ENCODE peak calls at places on chromosomes 1 and 21, in four cellular contexts. Y is heart left ventricle, H is mucosa of descending colon, Z is HL-60. Q is an unnamed sample.

GRCh38 chr1:222023025-222023424 is 281.1 kb upstream of the DUSP10 start:
- DNase-seq in H (no peak), Y (no peak), Z (no peak), Q (no peak)

GRCh38 chr1:244231193-244231571 is 180.1 kb downstream of the ZBTB18 start:
- DNase-seq in Y (no peak), Z (no peak), H (no peak), Q (no peak)

GRCh38 chr1:156811171-156811570 is 5.5 kb downstream of the SH2D2A start:
- DNase-seq in Y (no peak), H (no peak), Z (no peak), Q (no peak)

GRCh38 chr1:178126790-178127189 is 32.9 kb downstream of the RASAL2 start:
- DNase-seq in H (no peak), Y (no peak), Z (no peak), Q (no peak)

GRCh38 chr1:170461762-170462384 is 70.1 kb upstream of the GORAB start:
- DNase-seq in Y (no peak), H (no peak), Z (no peak), Q (no peak)

GRCh38 chr1:62601412-62601971 is 4.2 kb downstream of the ANGPTL3 start:
- DNase-seq in Z (no peak), Y (no peak), H (no peak), Q (no peak)

GRCh38 chr1:1894354-1895049 is 3.6 kb upstream of the GNB1 start:
- DNase-seq in H (peak), Y (peak), Z (no peak), Q (peak)

GRCh38 chr1:243434594-243434993 is 178.8 kb downstream of the SDCCAG8 start:
- DNase-seq in Y (no peak), Z (no peak), H (no peak), Q (no peak)

GRCh38 chr1:219427989-219428388 is 184.9 kb downstream of the ZC3H11B start:
- DNase-seq in Y (no peak), Z (no peak), H (no peak), Q (no peak)

GRCh38 chr1:219883400-219884332 is 44.7 kb downstream of the SLC30A10 start:
- DNase-seq in Y (no peak), H (no peak), Z (no peak), Q (no peak)

GRCh38 chr1:54290443-54291184 is 90.6 kb downstream of the MRPL37 start:
- DNase-seq in Z (no peak), H (peak), Y (no peak), Q (peak)

GRCh38 chr21:45228171-45228641 is 59.5 kb downstream of the POFUT2 start:
- DNase-seq in Y (no peak), H (no peak), Z (no peak), Q (no peak)

GRCh38 chr1:215458084-215458483 is 109.0 kb upstream of the KCTD3 start:
- DNase-seq in Y (no peak), H (no peak), Z (no peak), Q (no peak)

GRCh38 chr1:221994274-221994698 is 252.4 kb upstream of the DUSP10 start:
- DNase-seq in Y (no peak), H (no peak), Z (no peak), Q (no peak)

GRCh38 chr1:202571719-202572339 is 138.4 kb downstream of the SYT2 start:
- DNase-seq in Y (no peak), Z (no peak), H (no peak), Q (no peak)

GRCh38 chr1:109501644-109502367 is 7.7 kb downstream of the AMIGO1 start:
- DNase-seq in Z (no peak), Y (no peak), H (no peak), Q (no peak)

GRCh38 chr1:24957808-24958752 is 28.0 kb upstream of the RUNX3 start:
- DNase-seq in Y (no peak), Z (no peak), H (no peak), Q (no peak)

GRCh38 chr1:163107655-163108054 is 38.5 kb downstream of the RGS4 start:
- DNase-seq in H (no peak), Z (no peak), Y (no peak), Q (no peak)

GRCh38 chr1:53123462-53124129 is 18.8 kb downstream of the SLC1A7 start:
- DNase-seq in Y (peak), H (peak), Z (no peak), Q (no peak)

GRCh38 chr1:6097824-6098223 is 52.1 kb downstream of the KCNAB2 start:
- DNase-seq in Y (peak), Z (no peak), H (peak), Q (no peak)

GRCh38 chr1:31401241-31401640 is 11.8 kb upstream of the SERINC2 start:
- DNase-seq in Y (no peak), Z (no peak), H (no peak), Q (no peak)

GRCh38 chr1:101314244-101314643 is 77.4 kb downstream of the S1PR1 start:
- DNase-seq in Y (no peak), H (no peak), Z (no peak), Q (no peak)

GRCh38 chr1:181483561-181484291 is 409 bp downstream of the CACNA1E start:
- DNase-seq in H (no peak), Z (no peak), Y (no peak), Q (no peak)

GRCh38 chr1:2528016-2528415 is 1.6 kb upstream of the PANK4 start:
- DNase-seq in Y (peak), Z (no peak), H (no peak), Q (peak)

GRCh38 chr21:39647476-39647875 is 34.7 kb downstream of the B3GALT5 start:
- DNase-seq in Y (no peak), H (no peak), Z (no peak), Q (no peak)

GRCh38 chr1:161480381-161481035 is 24.7 kb upstream of the FCGR2A start:
- DNase-seq in Y (no peak), H (no peak), Z (no peak), Q (no peak)

GRCh38 chr1:86757272-86757984 is 53.1 kb downstream of the SH3GLB1 start:
- DNase-seq in H (peak), Y (no peak), Z (no peak), Q (no peak)

GRCh38 chr1:6143392-6143791 is 36.7 kb downstream of the CHD5 start:
- DNase-seq in Z (no peak), H (no peak), Y (no peak), Q (no peak)

GRCh38 chr1:153526132-153526543 is 9.7 kb downstream of the S100A6 start:
- DNase-seq in Z (no peak), Y (no peak), H (no peak), Q (no peak)

GRCh38 chr1:160046494-160047115 is 14.8 kb upstream of the PIGM start:
- DNase-seq in Z (no peak), Y (peak), H (peak), Q (peak)
- H3K4me3 ChIP-seq in Z (peak), Y (no peak), H (no peak), Q (no peak)

GRCh38 chr1:23555225-23555801 is 4.0 kb downstream of the ID3 start:
- DNase-seq in Y (no peak), H (no peak), Z (no peak), Q (no peak)
- H3K4me3 ChIP-seq in Y (peak), H (no peak), Z (peak), Q (peak)

GRCh38 chr1:169106921-169107672 is 607 bp downstream of the ATP1B1 start:
- DNase-seq in H (no peak), Y (peak), Z (no peak), Q (no peak)

GRCh38 chr1:169105434-169106094 is 926 bp upstream of the ATP1B1 start:
- DNase-seq in H (peak), Y (peak), Z (peak), Q (peak)

GRCh38 chr1:169106095-169106920 is at the start of gene ATP1B1:
- DNase-seq in Y (peak), H (peak), Z (peak), Q (peak)

GRCh38 chr1:169103443-169103842 is 3.0 kb upstream of the ATP1B1 start:
- DNase-seq in Z (no peak), H (peak), Y (no peak), Q (peak)

DNA sequence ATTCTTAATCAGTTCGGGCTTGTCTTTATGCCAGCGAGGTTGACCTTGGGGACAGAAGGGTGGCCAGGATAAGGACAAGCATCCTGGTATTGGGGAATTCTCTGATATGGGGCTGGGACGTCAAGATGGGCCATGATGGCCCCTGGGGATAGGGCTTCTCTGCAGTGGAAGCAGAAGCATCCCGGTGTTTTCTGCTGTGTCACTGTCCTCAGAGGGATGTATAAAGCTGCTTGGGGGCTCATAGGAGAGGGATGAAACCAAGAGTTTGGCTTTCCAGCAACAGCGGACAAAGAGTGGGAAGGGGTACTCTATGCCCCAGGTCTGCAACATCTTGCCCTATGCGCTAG is 1.4 kb upstream of the ATP1B1 start:
- DNase-seq in Z (no peak), H (no peak), Y (no peak), Q (no peak)
- H3K4me3 ChIP-seq in Z (no peak), H (no peak), Y (peak), Q (peak)

DNA sequence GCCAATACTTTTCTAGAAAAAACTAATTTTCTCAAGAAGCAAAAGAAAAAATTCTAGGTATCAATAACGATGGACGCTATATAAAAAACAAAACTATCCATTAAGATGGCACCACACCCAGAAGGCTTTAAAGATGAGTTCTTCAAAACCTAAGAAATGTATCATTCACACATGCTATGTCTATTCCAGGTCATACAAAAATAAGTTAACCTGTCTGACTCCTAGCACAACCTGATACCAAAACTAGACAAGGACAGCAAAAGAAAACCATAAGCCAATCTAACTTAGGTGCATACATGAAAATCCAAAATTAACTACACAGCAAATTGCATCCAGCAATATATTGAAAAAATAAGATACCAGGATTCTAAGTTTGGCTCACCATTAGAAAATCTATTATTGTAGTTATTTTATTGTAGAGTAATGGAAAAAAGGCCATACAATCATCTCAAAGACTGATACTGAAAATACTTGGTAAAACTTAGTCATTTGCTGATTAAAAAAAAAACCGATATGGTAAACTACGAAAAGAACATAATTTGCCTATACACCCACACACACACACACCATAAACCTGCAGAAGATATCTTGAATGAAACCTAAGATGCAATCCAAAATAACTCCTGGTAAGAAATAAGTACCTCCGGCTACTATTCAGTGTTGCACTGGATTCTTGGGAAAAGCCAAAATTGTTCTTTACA is 55.0 kb downstream of the TRAF5 start:
- DNase-seq in Y (no peak), H (no peak), Z (no peak), Q (no peak)
- H3K4me3 ChIP-seq in Y (peak), H (no peak), Z (no peak), Q (peak)

GRCh38 chr1:217136895-217137205 is 413.6 kb upstream of the ESRRG start:
- DNase-seq in Y (no peak), H (no peak), Z (no peak), Q (no peak)

GRCh38 chr1:217135987-217136894 is 413.0 kb upstream of the ESRRG start:
- DNase-seq in H (no peak), Y (no peak), Z (no peak), Q (no peak)

GRCh38 chr1:217135569-217135915 is 412.3 kb upstream of the ESRRG start:
- DNase-seq in Y (no peak), Z (no peak), H (no peak), Q (no peak)

GRCh38 chr1:217133958-217134856 is 411.0 kb upstream of the ESRRG start:
- DNase-seq in Z (no peak), Y (no peak), H (no peak), Q (no peak)

DNA sequence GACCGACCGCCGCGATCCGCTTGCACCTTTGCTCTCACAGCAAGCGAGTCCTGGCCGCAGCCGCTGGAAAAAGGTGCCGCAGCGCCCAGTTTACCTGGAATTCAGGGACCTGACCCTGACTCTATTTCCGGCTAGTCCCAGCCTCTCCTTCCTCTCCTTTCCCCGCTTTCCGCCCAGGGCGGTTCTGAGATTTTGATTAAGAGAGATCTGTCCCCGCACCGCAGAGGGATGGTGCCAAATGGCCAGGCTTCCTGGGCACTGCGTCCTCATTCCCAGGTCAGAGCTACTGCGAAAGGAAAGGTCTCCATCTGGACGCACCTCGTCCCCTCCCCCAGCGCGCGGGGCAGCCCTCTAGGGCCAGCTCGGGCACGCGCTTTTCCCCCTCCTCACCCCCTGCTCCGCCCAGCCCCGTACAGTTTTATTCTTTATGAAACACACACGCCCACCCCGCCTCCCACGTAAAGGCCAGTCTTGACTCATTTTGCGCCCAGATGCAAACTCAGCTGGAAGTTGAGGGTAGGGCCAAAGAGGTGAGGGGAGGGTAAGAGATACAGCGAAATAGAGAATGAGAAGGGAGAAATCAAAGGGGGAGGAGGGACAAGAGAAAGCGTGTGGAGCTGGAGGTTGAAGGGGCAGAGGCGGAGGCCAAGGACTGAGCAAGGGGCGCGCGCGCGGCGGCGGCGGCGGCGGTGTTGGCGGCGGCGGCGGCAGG is 411.8 kb upstream of the ESRRG start:
- DNase-seq in H (no peak), Y (no peak), Z (no peak), Q (no peak)
- H3K4me3 ChIP-seq in H (no peak), Y (peak), Z (no peak), Q (peak)

DNA sequence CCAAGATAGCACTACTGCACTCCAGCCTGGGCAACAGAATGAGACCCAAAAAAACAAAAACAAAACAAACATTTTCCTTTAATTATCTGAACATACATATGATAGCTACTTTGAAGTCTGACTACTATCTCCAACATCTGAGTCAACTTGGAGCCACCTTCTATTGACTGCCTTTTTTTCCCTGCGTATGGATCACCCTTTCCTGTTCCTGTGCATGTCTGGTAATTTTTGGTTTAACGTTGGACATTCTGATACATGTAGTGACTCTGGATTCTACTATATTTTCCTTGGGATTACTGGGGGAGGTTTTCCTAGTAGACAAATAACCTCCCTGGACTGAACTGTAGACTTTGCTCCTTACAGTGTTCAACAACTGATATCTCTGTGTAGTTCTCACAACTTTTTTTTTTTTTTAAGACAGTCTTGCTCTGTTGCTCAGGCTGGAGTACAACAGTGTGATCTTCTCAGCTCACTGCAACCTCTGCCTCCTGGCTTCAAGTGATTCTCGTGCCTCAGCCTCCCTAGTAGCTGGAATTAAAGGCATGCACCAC is 70.3 kb downstream of the KIAA0319L start:
- DNase-seq in H (no peak), Z (no peak), Y (no peak), Q (no peak)
- H3K4me3 ChIP-seq in H (no peak), Z (no peak), Y (no peak), Q (no peak)

DNA sequence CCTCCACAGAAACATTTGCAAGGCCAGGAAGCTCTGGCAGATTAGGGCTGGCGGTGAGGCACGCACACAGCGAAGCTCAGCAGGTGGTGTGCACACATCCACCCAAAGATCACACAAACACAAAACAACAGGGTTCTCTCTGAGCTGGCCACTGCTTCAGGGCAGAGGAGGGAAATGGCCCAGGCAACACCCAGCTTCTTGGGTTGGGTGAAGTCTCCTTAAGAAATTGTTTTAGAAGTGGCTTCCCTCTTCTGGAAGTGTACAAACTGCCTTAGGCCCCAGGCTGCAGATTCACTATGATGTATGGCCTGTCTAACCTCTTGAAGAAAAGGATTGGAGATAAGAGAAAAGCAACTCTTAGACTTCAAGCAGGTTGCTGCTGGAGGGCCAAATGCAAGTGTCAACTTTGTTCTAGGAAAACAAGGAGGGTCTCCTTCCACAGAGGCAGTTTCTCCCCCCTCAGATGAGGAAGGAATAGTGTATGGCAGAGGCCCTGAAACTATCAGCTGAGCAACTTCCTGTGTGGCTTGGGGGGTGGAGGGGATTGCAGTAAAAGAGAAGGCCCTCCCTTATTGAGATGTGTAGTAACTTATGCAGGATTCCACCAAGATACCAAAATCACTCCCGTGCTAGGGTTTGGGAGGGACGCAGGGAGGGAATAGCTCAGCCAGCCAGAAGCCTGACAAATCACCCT is 2.1 kb downstream of the RCSD1 start:
- DNase-seq in H (no peak), Z (peak), Y (peak), Q (no peak)
- H3K4me3 ChIP-seq in H (no peak), Z (peak), Y (peak), Q (peak)

GRCh38 chr1:118487932-118488331 is 302.9 kb upstream of the SPAG17 start:
- DNase-seq in H (no peak), Z (no peak), Y (no peak), Q (no peak)
- H3K4me3 ChIP-seq in H (no peak), Z (no peak), Y (no peak), Q (no peak)

GRCh38 chr21:33211305-33211704 is 18.4 kb upstream of the IFNAR2 start:
- DNase-seq in Z (no peak), H (no peak), Y (no peak), Q (no peak)

GRCh38 chr21:33205476-33205875 is 24.3 kb upstream of the IFNAR2 start:
- DNase-seq in H (no peak), Z (peak), Y (no peak), Q (no peak)

GRCh38 chr21:33206771-33207290 is 22.9 kb upstream of the IFNAR2 start:
- DNase-seq in Y (no peak), Z (peak), H (no peak), Q (no peak)

GRCh38 chr21:33208534-33208933 is 21.2 kb upstream of the IFNAR2 start:
- DNase-seq in H (no peak), Z (no peak), Y (no peak), Q (no peak)

DNA sequence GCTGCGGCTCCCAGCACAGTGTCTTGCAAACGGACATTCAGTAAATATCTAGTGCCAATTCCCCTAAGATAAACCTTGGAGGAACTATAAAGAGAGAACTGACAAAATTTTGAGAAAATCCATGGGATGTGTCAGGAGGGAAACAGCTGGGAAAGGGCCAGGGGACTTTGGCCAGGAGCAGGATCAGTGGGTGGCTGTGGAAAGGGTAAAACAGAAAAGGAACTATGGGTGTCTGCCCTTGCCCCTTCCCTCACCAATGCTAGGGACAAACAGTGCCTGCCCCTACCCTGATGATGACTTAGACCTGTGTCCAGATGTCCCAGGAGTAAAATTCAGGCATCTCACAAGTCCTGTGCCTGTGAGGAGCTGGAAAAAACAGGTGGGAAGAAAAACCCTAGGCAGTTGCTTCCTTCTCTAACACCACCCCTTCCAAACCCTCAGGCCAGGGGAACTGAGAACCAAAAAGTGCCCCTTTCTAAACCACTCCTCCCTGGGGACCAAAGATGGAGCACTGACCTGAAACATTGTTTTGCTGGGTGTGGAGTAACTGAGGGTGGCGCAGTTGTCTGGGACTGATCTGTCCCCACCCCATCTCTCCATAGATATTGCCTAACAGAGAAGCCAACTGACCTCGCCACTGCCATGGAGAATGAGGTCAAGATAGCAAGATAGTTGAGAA is 22.1 kb upstream of the IFNAR2 start:
- DNase-seq in H (no peak), Z (no peak), Y (no peak), Q (no peak)
- H3K4me3 ChIP-seq in H (no peak), Z (no peak), Y (no peak), Q (no peak)